ENCODE peak calls at places on chromosomes 7 and 10, in six cellular contexts. One of them, this sample, is unnamed.
A peak's percentile ranks its signal among the peaks of the same experiment; 100 is the strongest.

GRCh38 chr7:158401826-158402225 is 185.8 kb downstream of the PTPRN2 start:
- DNase-seq in A549: no peak
- DNase-seq in cardiac muscle cell: no peak
- DNase-seq in GM12864: no peak
- DNase-seq in choroid plexus epithelial cell: no peak
- DNase-seq in NB4: no peak
- DNase-seq in this sample: no peak

GRCh38 chr10:17217661-17218306 is 10.3 kb upstream of the VIM start:
- DNase-seq in A549: no peak
- DNase-seq in cardiac muscle cell: no peak
- DNase-seq in GM12864: no peak
- DNase-seq in choroid plexus epithelial cell: no peak
- DNase-seq in NB4: no peak
- DNase-seq in this sample: peak; percentile 90

GRCh38 chr10:94397549-94398370 is 4.6 kb upstream of the TBC1D12 start:
- DNase-seq in A549: peak; percentile 9
- DNase-seq in cardiac muscle cell: peak; percentile 39
- DNase-seq in GM12864: no peak
- DNase-seq in choroid plexus epithelial cell: peak; percentile 61
- DNase-seq in NB4: no peak
- DNase-seq in this sample: peak; percentile 64

GRCh38 chr10:43262043-43262901 is 4.6 kb downstream of the RASGEF1A start:
- DNase-seq in A549: no peak
- DNase-seq in cardiac muscle cell: no peak
- DNase-seq in GM12864: no peak
- DNase-seq in choroid plexus epithelial cell: no peak
- DNase-seq in NB4: no peak
- DNase-seq in this sample: no peak

GRCh38 chr10:113179270-113179669 is 229.2 kb downstream of the TCF7L2 start:
- DNase-seq in A549: no peak
- DNase-seq in cardiac muscle cell: peak; percentile 88
- DNase-seq in GM12864: no peak
- DNase-seq in choroid plexus epithelial cell: no peak
- DNase-seq in NB4: peak; percentile 65
- DNase-seq in this sample: no peak

GRCh38 chr7:6012355-6013104 is 3.5 kb downstream of the AIMP2 start:
- DNase-seq in A549: no peak
- DNase-seq in cardiac muscle cell: peak; percentile 6
- DNase-seq in GM12864: no peak
- DNase-seq in choroid plexus epithelial cell: peak; percentile 37
- DNase-seq in NB4: peak; percentile 40
- DNase-seq in this sample: peak; percentile 37

GRCh38 chr10:12597800-12598750 is 248.7 kb downstream of the CAMK1D start:
- DNase-seq in A549: no peak
- DNase-seq in cardiac muscle cell: no peak
- DNase-seq in GM12864: no peak
- DNase-seq in choroid plexus epithelial cell: no peak
- DNase-seq in NB4: no peak
- DNase-seq in this sample: no peak

GRCh38 chr7:83947260-83947659 is 247.3 kb downstream of the SEMA3A start:
- DNase-seq in A549: peak; percentile 33
- DNase-seq in cardiac muscle cell: peak; percentile 17
- DNase-seq in GM12864: no peak
- DNase-seq in choroid plexus epithelial cell: peak; percentile 20
- DNase-seq in NB4: peak; percentile 67
- DNase-seq in this sample: no peak

GRCh38 chr7:88546808-88547207 is 212.7 kb upstream of the ZNF804B start:
- DNase-seq in A549: peak; percentile 54
- DNase-seq in cardiac muscle cell: peak; percentile 8
- DNase-seq in GM12864: peak; percentile 16
- DNase-seq in choroid plexus epithelial cell: peak; percentile 25
- DNase-seq in NB4: peak; percentile 56
- DNase-seq in this sample: no peak

GRCh38 chr7:148334959-148335577 is 255.5 kb upstream of the C7orf33 start:
- DNase-seq in A549: peak; percentile 22
- DNase-seq in cardiac muscle cell: peak; percentile 50
- DNase-seq in GM12864: no peak
- DNase-seq in choroid plexus epithelial cell: peak; percentile 50
- DNase-seq in NB4: no peak
- DNase-seq in this sample: peak; percentile 33

GRCh38 chr10:13056461-13057077 is 43.4 kb upstream of the OPTN start:
- DNase-seq in A549: peak; percentile 23
- DNase-seq in cardiac muscle cell: peak; percentile 52
- DNase-seq in GM12864: no peak
- DNase-seq in choroid plexus epithelial cell: peak; percentile 63
- DNase-seq in NB4: no peak
- DNase-seq in this sample: peak; percentile 35

GRCh38 chr7:28955723-28956607 is 2.2 kb downstream of the TRIL start:
- DNase-seq in A549: peak; percentile 33
- DNase-seq in cardiac muscle cell: peak; percentile 73
- DNase-seq in GM12864: no peak
- DNase-seq in choroid plexus epithelial cell: peak; percentile 48
- DNase-seq in NB4: no peak
- DNase-seq in this sample: peak; percentile 22

GRCh38 chr10:104327745-104328635 is 10.3 kb downstream of the ITPRIP start:
- DNase-seq in A549: peak; percentile 35
- DNase-seq in cardiac muscle cell: peak; percentile 82
- DNase-seq in GM12864: no peak
- DNase-seq in choroid plexus epithelial cell: peak; percentile 80
- DNase-seq in NB4: peak; percentile 87
- DNase-seq in this sample: peak; percentile 76

GRCh38 chr10:132671171-132672154 is 114.5 kb downstream of the NKX6-2 start:
- DNase-seq in A549: no peak
- DNase-seq in cardiac muscle cell: no peak
- DNase-seq in GM12864: no peak
- DNase-seq in choroid plexus epithelial cell: no peak
- DNase-seq in NB4: no peak
- DNase-seq in this sample: no peak

GRCh38 chr7:120996333-120996982 is 7.9 kb downstream of the CPED1 start:
- DNase-seq in A549: no peak
- DNase-seq in cardiac muscle cell: peak; percentile 94
- DNase-seq in GM12864: no peak
- DNase-seq in choroid plexus epithelial cell: peak; percentile 95
- DNase-seq in NB4: peak; percentile 89
- DNase-seq in this sample: peak; percentile 93
- H3K4me3 ChIP-seq in A549: no peak overlapping the region
- H3K4me3 ChIP-seq in cardiac muscle cell: no peak overlapping the region
- H3K4me3 ChIP-seq in GM12864: no peak overlapping the region
- H3K4me3 ChIP-seq in choroid plexus epithelial cell: no peak overlapping the region
- H3K4me3 ChIP-seq in NB4: no peak overlapping the region
- H3K4me3 ChIP-seq in this sample: no peak overlapping the region

DNA sequence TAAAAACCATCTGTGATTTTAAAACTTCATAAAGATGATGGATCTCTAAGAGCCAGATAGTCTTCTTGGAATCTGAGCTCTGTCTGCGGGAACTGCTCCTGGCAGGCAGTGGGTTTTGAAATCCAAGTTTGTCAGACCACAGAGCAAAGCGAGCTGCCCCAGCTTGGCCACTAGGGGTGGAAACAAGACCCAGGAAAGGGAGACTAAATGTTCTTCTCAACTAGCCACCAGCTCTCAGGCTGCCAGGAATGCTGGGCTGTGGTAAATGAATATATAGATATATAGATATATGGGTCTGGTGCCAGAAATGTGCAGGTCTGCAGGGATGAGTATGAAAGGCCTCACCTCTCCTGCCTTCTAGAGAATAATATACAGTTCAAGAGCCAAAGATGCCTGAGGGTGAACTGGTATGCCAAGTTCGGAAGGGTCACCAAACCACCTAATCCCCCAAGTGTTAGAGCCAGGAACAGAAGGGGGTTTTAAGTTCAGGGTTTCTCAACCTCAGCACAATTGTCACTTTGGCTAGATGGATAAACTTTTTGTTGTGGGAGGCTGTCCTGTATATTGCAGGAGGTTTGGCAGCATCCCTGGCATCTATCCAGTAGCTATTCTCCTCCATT is 208.7 kb downstream of the KCNMA1 start:
- DNase-seq in A549: peak; percentile 62
- DNase-seq in cardiac muscle cell: peak; percentile 79
- DNase-seq in GM12864: no peak
- DNase-seq in choroid plexus epithelial cell: peak; percentile 86
- DNase-seq in NB4: peak; percentile 31
- DNase-seq in this sample: peak; percentile 87
- TF ChIP-seq CTCF in A549: peak; percentile 43
- TF ChIP-seq CTCF in cardiac muscle cell: peak; percentile 77
- TF ChIP-seq CTCF in GM12864: peak; percentile 44
- TF ChIP-seq CTCF in choroid plexus epithelial cell: peak; percentile 91
- TF ChIP-seq CTCF in NB4: peak; percentile 62
- TF ChIP-seq CTCF in this sample: peak; percentile 96

DNA sequence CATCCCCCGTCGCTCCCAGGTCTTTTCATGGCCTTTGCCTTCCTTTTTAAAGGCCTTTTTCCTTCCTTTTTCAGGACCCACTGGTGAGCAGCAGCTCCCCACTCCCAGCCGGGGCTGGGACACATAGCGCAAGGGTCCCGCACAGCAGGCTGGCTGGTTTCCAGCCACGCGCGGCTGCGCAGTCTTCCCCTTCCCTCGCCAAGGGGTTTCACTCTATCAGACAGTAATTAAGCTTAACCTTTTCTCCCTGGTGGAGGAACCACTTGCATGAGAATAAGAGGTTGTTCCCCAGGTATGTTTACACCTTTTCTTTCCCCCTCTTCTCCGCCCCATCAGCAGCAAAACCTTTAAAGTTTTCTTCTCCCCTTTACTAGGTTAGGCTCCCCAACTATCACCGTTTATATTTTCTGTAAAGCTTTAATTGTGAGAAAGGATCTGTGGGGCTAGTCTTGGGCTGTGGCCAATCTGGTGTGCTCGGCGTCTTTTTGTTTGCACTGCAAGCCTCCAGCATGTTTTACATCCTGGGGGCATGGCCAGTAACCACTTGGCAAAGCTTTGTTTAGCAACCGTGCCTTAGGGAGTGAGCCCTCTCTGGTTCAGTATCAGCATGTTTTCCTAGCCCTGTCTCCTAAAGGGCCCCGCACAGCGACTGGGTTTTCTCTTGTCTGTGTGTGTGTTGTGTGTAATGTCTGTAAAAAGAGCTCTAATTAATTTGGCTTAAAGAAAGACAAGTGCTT is 219.6 kb downstream of the PHF14 start:
- DNase-seq in A549: no peak
- DNase-seq in cardiac muscle cell: peak; percentile 75
- DNase-seq in GM12864: no peak
- DNase-seq in choroid plexus epithelial cell: peak; percentile 37
- DNase-seq in NB4: no peak
- DNase-seq in this sample: peak; percentile 51
- H3K4me3 ChIP-seq in A549: no peak overlapping the region
- H3K4me3 ChIP-seq in cardiac muscle cell: peak overlapping the region; percentile 5
- H3K4me3 ChIP-seq in GM12864: no peak overlapping the region
- H3K4me3 ChIP-seq in choroid plexus epithelial cell: peak overlapping the region; percentile 63
- H3K4me3 ChIP-seq in NB4: no peak overlapping the region
- H3K4me3 ChIP-seq in this sample: peak overlapping the region; percentile 45

GRCh38 chr10:88169037-88169319 is 305.6 kb downstream of the PTEN start:
- DNase-seq in A549: no peak
- DNase-seq in cardiac muscle cell: no peak
- DNase-seq in GM12864: no peak
- DNase-seq in choroid plexus epithelial cell: no peak
- DNase-seq in NB4: no peak
- DNase-seq in this sample: no peak

GRCh38 chr10:88170628-88171027 is 307.2 kb downstream of the PTEN start:
- DNase-seq in A549: no peak
- DNase-seq in cardiac muscle cell: no peak
- DNase-seq in GM12864: no peak
- DNase-seq in choroid plexus epithelial cell: no peak
- DNase-seq in NB4: no peak
- DNase-seq in this sample: no peak

GRCh38 chr10:88172159-88172558 is 308.7 kb downstream of the PTEN start:
- DNase-seq in A549: no peak
- DNase-seq in cardiac muscle cell: no peak
- DNase-seq in GM12864: no peak
- DNase-seq in choroid plexus epithelial cell: no peak
- DNase-seq in NB4: no peak
- DNase-seq in this sample: no peak

GRCh38 chr10:88165849-88166271 is 302.4 kb downstream of the PTEN start:
- DNase-seq in A549: no peak
- DNase-seq in cardiac muscle cell: peak; percentile 40
- DNase-seq in GM12864: no peak
- DNase-seq in choroid plexus epithelial cell: peak; percentile 37
- DNase-seq in NB4: no peak
- DNase-seq in this sample: peak; percentile 63

GRCh38 chr10:88168171-88169036 is 305.0 kb downstream of the PTEN start:
- DNase-seq in A549: no peak
- DNase-seq in cardiac muscle cell: no peak
- DNase-seq in GM12864: no peak
- DNase-seq in choroid plexus epithelial cell: no peak
- DNase-seq in NB4: no peak
- DNase-seq in this sample: peak; percentile 35
- TF ChIP-seq CTCF in A549: no peak
- TF ChIP-seq CTCF in cardiac muscle cell: no peak
- TF ChIP-seq CTCF in GM12864: no peak
- TF ChIP-seq CTCF in choroid plexus epithelial cell: no peak
- TF ChIP-seq CTCF in NB4: no peak
- TF ChIP-seq CTCF in this sample: no peak